ENCODE peak calls at places on chromosomes 2 and 18, in five cellular contexts. J, Y, A, R and K are unnamed samples.

GRCh38 chr18:657311-657997 is at the start of gene TYMS:
- DNase-seq in J (peak), Y (peak), A (peak), R (peak), K (peak)

GRCh38 chr2:8983571-8983970 is 19.9 kb downstream of the MBOAT2 start:
- DNase-seq in J (no peak), Y (no peak), A (no peak), R (no peak), K (peak)

GRCh38 chr2:197878792-197879191 is 74.4 kb downstream of the PLCL1 start:
- DNase-seq in J (peak), Y (no peak), A (no peak), R (no peak), K (no peak)

GRCh38 chr2:72896446-72896845 is 9.2 kb downstream of the SPR start:
- DNase-seq in J (no peak), Y (no peak), A (no peak), R (no peak), K (no peak)

GRCh38 chr2:213065583-213066444 is 85.6 kb downstream of the IKZF2 start:
- DNase-seq in J (peak), Y (no peak), A (peak), R (no peak), K (peak)

GRCh38 chr18:9871244-9871746 is 14.5 kb upstream of the TXNDC2 start:
- DNase-seq in J (no peak), Y (no peak), A (no peak), R (no peak), K (no peak)

GRCh38 chr2:225889452-225889851 is 489.9 kb downstream of the NYAP2 start:
- DNase-seq in J (peak), Y (no peak), A (peak), R (peak), K (peak)

GRCh38 chr2:225366731-225367130 is 32.8 kb upstream of the NYAP2 start:
- DNase-seq in J (no peak), Y (no peak), A (no peak), R (no peak), K (no peak)

GRCh38 chr18:38526922-38527321 is 961.3 kb upstream of the CELF4 start:
- DNase-seq in J (no peak), Y (no peak), A (no peak), R (no peak), K (no peak)

GRCh38 chr18:34744569-34744968 is 34.5 kb downstream of the DTNA start:
- DNase-seq in J (no peak), Y (no peak), A (no peak), R (no peak), K (no peak)

GRCh38 chr2:51263921-51264320 is 232.0 kb upstream of the NRXN1 start:
- DNase-seq in J (peak), Y (no peak), A (no peak), R (peak), K (no peak)

GRCh38 chr2:27663160-27663462 is 303 bp downstream of the SUPT7L start:
- DNase-seq in J (no peak), Y (no peak), A (no peak), R (no peak), K (no peak)
- H4K8ac ChIP-seq in J (peak), Y (no peak), A (peak), R (peak), K (peak)

DNA sequence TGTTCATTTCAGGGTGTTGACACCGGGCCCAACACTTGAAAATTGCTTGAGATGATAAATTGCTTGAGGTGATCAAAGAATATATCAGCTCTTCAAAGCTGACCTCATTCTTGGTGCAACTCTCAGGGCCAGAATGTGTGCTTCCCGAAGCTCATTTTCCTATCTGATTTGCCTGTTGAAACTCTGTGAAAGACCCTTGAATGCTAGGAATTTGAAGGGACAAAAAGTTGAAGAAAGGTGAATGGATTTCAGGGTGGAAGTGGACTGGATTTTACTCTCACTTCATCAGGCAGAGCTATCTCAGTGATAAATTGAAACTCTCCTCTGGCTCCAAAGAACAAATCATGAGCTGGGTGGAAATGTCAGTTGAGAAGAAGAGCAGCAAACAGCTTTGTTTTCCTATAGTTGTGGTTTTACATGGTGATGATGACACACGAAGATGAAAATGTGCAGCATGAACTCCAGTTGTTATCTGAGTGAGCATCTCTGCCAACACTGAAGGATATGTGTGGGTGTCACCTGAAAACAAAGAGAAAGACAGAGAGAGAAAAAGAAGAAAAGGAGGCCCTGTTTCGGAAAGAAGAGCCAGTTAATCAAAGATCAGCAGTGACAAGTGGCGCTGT is 34.4 kb downstream of the CD28 start:
- DNase-seq in J (peak), Y (no peak), A (peak), R (peak), K (no peak)
- H3K4me3 ChIP-seq in J (no peak), Y (no peak), A (no peak), R (no peak), K (no peak)

GRCh38 chr2:25294573-25295462 is 46.9 kb downstream of the DNMT3A start:
- DNase-seq in J (peak), Y (no peak), A (peak), R (no peak), K (peak)
- H4K8ac ChIP-seq in J (no peak), Y (peak), A (peak), R (peak), K (peak)

GRCh38 chr2:201777869-201778268 is 2.9 kb downstream of the ALS2 start:
- DNase-seq in J (no peak), Y (no peak), A (no peak), R (no peak), K (no peak)

GRCh38 chr2:201774546-201774945 is 6.2 kb downstream of the ALS2 start:
- DNase-seq in J (no peak), Y (no peak), A (peak), R (no peak), K (no peak)

GRCh38 chr2:201775326-201775725 is 5.4 kb downstream of the ALS2 start:
- DNase-seq in J (no peak), Y (no peak), A (no peak), R (no peak), K (no peak)

GRCh38 chr2:201777043-201777442 is 3.7 kb downstream of the ALS2 start:
- DNase-seq in J (peak), Y (no peak), A (peak), R (peak), K (peak)

GRCh38 chr2:201773990-201774389 is 6.7 kb downstream of the ALS2 start:
- DNase-seq in J (no peak), Y (no peak), A (no peak), R (no peak), K (no peak)
- H3K4me3 ChIP-seq in J (no peak), Y (no peak), A (no peak), R (no peak), K (no peak)

GRCh38 chr2:37394263-37394662 is 49.8 kb downstream of the QPCT start:
- DNase-seq in J (no peak), Y (no peak), A (no peak), R (no peak), K (no peak)

GRCh38 chr2:37398990-37399389 is 54.6 kb downstream of the QPCT start:
- DNase-seq in J (no peak), Y (no peak), A (no peak), R (no peak), K (no peak)

GRCh38 chr2:37397166-37397565 is 52.7 kb downstream of the QPCT start:
- DNase-seq in J (no peak), Y (no peak), A (no peak), R (no peak), K (no peak)

GRCh38 chr2:37394986-37395555 is 50.6 kb downstream of the QPCT start:
- DNase-seq in J (no peak), Y (no peak), A (no peak), R (no peak), K (no peak)

DNA sequence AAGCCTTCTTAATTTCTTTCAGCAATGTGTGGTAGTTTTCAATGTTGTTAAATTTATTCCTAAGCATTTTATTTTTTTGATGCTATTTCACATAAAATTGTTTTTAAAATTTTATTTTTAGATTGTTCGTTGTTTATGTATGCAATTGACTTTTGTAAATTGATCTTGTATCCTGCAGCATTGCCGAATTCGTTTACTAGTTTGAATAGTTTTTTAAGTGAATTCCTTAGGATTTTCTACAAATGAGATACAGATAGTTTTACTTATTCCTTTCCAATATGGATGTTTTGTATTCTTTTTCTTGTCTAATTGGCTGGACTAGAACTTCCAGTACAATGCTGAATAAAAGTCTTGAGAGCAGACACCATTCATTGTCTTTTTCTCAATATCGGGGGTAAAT is 55.6 kb downstream of the QPCT start:
- DNase-seq in J (no peak), Y (no peak), A (no peak), R (no peak), K (no peak)
- H4K8ac ChIP-seq in J (no peak), Y (no peak), A (no peak), R (no peak), K (no peak)